ENCODE peak calls at places on chromosomes 4 and X, in ten cellular contexts. K, C, B, L, U, V, I, P, Z and O are unnamed samples.
A peak's percentile ranks its signal among the peaks of the same experiment; 100 is the strongest.

GRCh38 chr4:95215991-95216605 is 332.7 kb downstream of the UNC5C start:
- DNase-seq in K (no peak), C (no peak), B (no peak), L (no peak), U (no peak), V (no peak), I (no peak), P (no peak), Z (no peak), O (no peak)

GRCh38 chr4:185811509-185812364 is at the start of gene SORBS2:
- DNase-seq in K (no peak), C (no peak), B (no peak), L (no peak), U (peak; percentile 59), V (peak; percentile 80), I (peak; percentile 74), P (no peak), Z (no peak), O (no peak)

GRCh38 chr4:8176547-8177399 is 18.2 kb upstream of the ABLIM2 start:
- DNase-seq in K (peak; percentile 60), C (no peak), B (peak; percentile 19), L (no peak), U (peak; percentile 71), V (peak; percentile 58), I (peak; percentile 54), P (no peak), Z (no peak), O (peak; percentile 40)

GRCh38 chr4:2462218-2462991 is 6.5 kb upstream of the RNF4 start:
- DNase-seq in K (peak; percentile 73), C (no peak), B (peak; percentile 15), L (no peak), U (peak; percentile 78), V (peak; percentile 69), I (peak; percentile 66), P (no peak), Z (peak; percentile 70), O (peak; percentile 72)

GRCh38 chr4:137531121-137531520 is 1.2 kb downstream of the PCDH18 start:
- DNase-seq in K (no peak), C (no peak), B (no peak), L (no peak), U (peak; percentile 7), V (peak; percentile 61), I (no peak), P (no peak), Z (no peak), O (no peak)

GRCh38 chrX:118510076-118510475 is 14.5 kb downstream of the DOCK11 start:
- DNase-seq in K (no peak), C (no peak), B (no peak), L (no peak), U (peak; percentile 42), V (peak; percentile 19), I (peak; percentile 16), P (no peak), Z (no peak), O (no peak)

GRCh38 chr4:14168919-14169318 is 541.4 kb upstream of the BOD1L1 start:
- DNase-seq in K (peak; percentile 41), C (no peak), B (no peak), L (no peak), U (peak; percentile 86), V (peak; percentile 60), I (peak; percentile 23), P (no peak), Z (no peak), O (no peak)

GRCh38 chr4:176001171-176002006 is 64.3 kb upstream of the WDR17 start:
- DNase-seq in K (peak; percentile 19), C (no peak), B (peak; percentile 15), L (no peak), U (peak; percentile 26), V (peak; percentile 57), I (peak; percentile 31), P (no peak), Z (peak; percentile 28), O (no peak)

GRCh38 chr4:46594658-46595057 is 204.7 kb upstream of the GABRA2 start:
- DNase-seq in K (no peak), C (no peak), B (no peak), L (no peak), U (no peak), V (no peak), I (no peak), P (no peak), Z (no peak), O (no peak)

GRCh38 chr4:29900336-29900735 is 819.8 kb upstream of the PCDH7 start:
- DNase-seq in K (no peak), C (no peak), B (no peak), L (no peak), U (no peak), V (no peak), I (no peak), P (no peak), Z (no peak), O (no peak)

GRCh38 chrX:129934952-129935351 is 29.0 kb downstream of the UTP14A start:
- DNase-seq in K (no peak), C (no peak), B (no peak), L (no peak), U (no peak), V (no peak), I (no peak), P (no peak), Z (no peak), O (no peak)

GRCh38 chr4:53680588-53680987 is 89.3 kb upstream of the LNX1 start:
- DNase-seq in K (no peak), C (no peak), B (no peak), L (no peak), U (no peak), V (no peak), I (no peak), P (no peak), Z (no peak), O (no peak)

GRCh38 chr4:121155893-121156292 is 8.2 kb downstream of the TNIP3 start:
- DNase-seq in K (no peak), C (no peak), B (no peak), L (no peak), U (no peak), V (no peak), I (no peak), P (no peak), Z (no peak), O (no peak)

GRCh38 chrX:17814557-17814956 is 46.5 kb downstream of the RAI2 start:
- DNase-seq in K (no peak), C (no peak), B (no peak), L (no peak), U (peak; percentile 3), V (no peak), I (no peak), P (no peak), Z (no peak), O (no peak)

GRCh38 chrX:1336331-1337143 is at the start of gene IL3RA:
- DNase-seq in K (peak; percentile 58), C (no peak), B (no peak), L (no peak), U (peak; percentile 76), V (peak; percentile 65), I (peak; percentile 57), P (no peak), Z (no peak), O (no peak)

GRCh38 chr4:177367336-177367735 is 57.7 kb downstream of the NEIL3 start:
- DNase-seq in K (no peak), C (no peak), B (no peak), L (no peak), U (no peak), V (no peak), I (no peak), P (no peak), Z (no peak), O (no peak)

GRCh38 chr4:158678767-158679166 is 6.7 kb downstream of the ETFDH start:
- DNase-seq in K (no peak), C (no peak), B (no peak), L (no peak), U (no peak), V (no peak), I (no peak), P (no peak), Z (no peak), O (no peak)

GRCh38 chrX:105645667-105646354 is 176.5 kb upstream of the NRK start:
- DNase-seq in K (no peak), C (no peak), B (no peak), L (no peak), U (peak; percentile 42), V (no peak), I (no peak), P (no peak), Z (no peak), O (no peak)

GRCh38 chr4:59503731-59504130 is 1696.4 kb upstream of the ADGRL3 start:
- DNase-seq in K (no peak), C (no peak), B (no peak), L (no peak), U (no peak), V (no peak), I (no peak), P (no peak), Z (no peak), O (no peak)

GRCh38 chr4:101126044-101126443 is 221.3 kb downstream of the PPP3CA start:
- DNase-seq in K (no peak), C (no peak), B (no peak), L (no peak), U (no peak), V (no peak), I (no peak), P (no peak), Z (no peak), O (no peak)

GRCh38 chr4:140222175-140222574 is 68.2 kb upstream of the MAML3 start:
- DNase-seq in K (no peak), C (no peak), B (no peak), L (no peak), U (no peak), V (no peak), I (no peak), P (no peak), Z (no peak), O (no peak)

GRCh38 chr4:52410971-52411370 is 248.1 kb downstream of the USP46 start:
- DNase-seq in K (no peak), C (no peak), B (no peak), L (no peak), U (no peak), V (no peak), I (no peak), P (no peak), Z (no peak), O (no peak)
- H3K4me3 ChIP-seq in K (no peak overlapping the region), C (no peak overlapping the region), B (no peak overlapping the region), L (no peak overlapping the region), U (no peak overlapping the region), V (no peak overlapping the region), I (no peak overlapping the region), P (no peak overlapping the region), Z (no peak overlapping the region), O (no peak overlapping the region)

GRCh38 chr4:7014815-7015214 is 28.4 kb upstream of the TADA2B start:
- DNase-seq in K (no peak), C (no peak), B (no peak), L (no peak), U (no peak), V (no peak), I (no peak), P (no peak), Z (no peak), O (no peak)
- H3K36me3 ChIP-seq in K (peaks cover 95% of the 10 kb centered on the region), C (peaks cover 88% of the 10 kb centered on the region), B (peaks cover 44% of the 10 kb centered on the region), L (peaks cover 96% of the 10 kb centered on the region), U (peaks cover 84% of the 10 kb centered on the region), V (no peaks in the 10 kb centered on the region), I (no peaks in the 10 kb centered on the region), P (peaks cover 47% of the 10 kb centered on the region), Z (no peaks in the 10 kb centered on the region), O (no peaks in the 10 kb centered on the region)

GRCh38 chrX:154458116-154458953 is at the start of gene PLXNA3:
- DNase-seq in K (peak; percentile 55), C (no peak), B (no peak), L (no peak), U (peak; percentile 33), V (peak; percentile 29), I (peak; percentile 53), P (no peak), Z (peak; percentile 54), O (peak; percentile 76)
- TF ChIP-seq POLR2A in K (no peak), C (no peak), B (peak; percentile 63), L (no peak), U (peak; percentile 55), V (no peak), I (no peak), P (no peak), Z (peak; percentile 82), O (peak; percentile 40)

GRCh38 chr4:153438916-153439756 is 27.0 kb upstream of the TMEM131L start:
- DNase-seq in K (no peak), C (no peak), B (no peak), L (no peak), U (no peak), V (no peak), I (no peak), P (no peak), Z (no peak), O (no peak)
- H3K4me3 ChIP-seq in K (peak overlapping the region; percentile 18), C (peak overlapping the region; percentile 1), B (no peak overlapping the region), L (peak overlapping the region; percentile 20), U (no peak overlapping the region), V (no peak overlapping the region), I (no peak overlapping the region), P (no peak overlapping the region), Z (no peak overlapping the region), O (no peak overlapping the region)